ENCODE peak calls at places on chromosomes 16 and 17, in six cellular contexts. T, D, R, U, J and Y are unnamed samples.

GRCh38 chr17:81511550-81511799 is 1.1 kb downstream of the ACTG1 start:
- DNase-seq in T (no peak), J (no peak), R (no peak), U (no peak), D (peak), Y (no peak)

GRCh38 chr17:50986989-50987660 is 121.0 kb upstream of the TOB1 start:
- DNase-seq in T (peak), R (no peak), D (no peak), J (no peak), U (no peak), Y (no peak)

GRCh38 chr17:83080641-83081560 is 1.5 kb downstream of the METRNL start:
- DNase-seq in R (peak), D (no peak), J (no peak), U (peak), T (peak), Y (no peak)

GRCh38 chr17:42002792-42003301 is 14.4 kb downstream of the DNAJC7 start:
- DNase-seq in T (no peak), D (peak), R (no peak), J (no peak), U (no peak), Y (no peak)

GRCh38 chr17:67294451-67295199 is 49.6 kb upstream of the HELZ start:
- DNase-seq in R (no peak), U (no peak), T (no peak), D (no peak), J (no peak), Y (no peak)

GRCh38 chr16:642189-643049 is 791 bp downstream of the MCRIP2 start:
- DNase-seq in T (no peak), U (peak), D (no peak), J (no peak), R (peak), Y (no peak)

GRCh38 chr16:86200722-86201121 is 301.8 kb downstream of the IRF8 start:
- DNase-seq in U (no peak), D (no peak), T (no peak), J (no peak), R (no peak), Y (no peak)

GRCh38 chr17:55722742-55723487 is at the start of gene TMEM100:
- DNase-seq in D (peak), T (peak), R (no peak), U (no peak), J (no peak), Y (no peak)

GRCh38 chr16:47873434-47873833 is 282.4 kb downstream of the ABCC12 start:
- DNase-seq in T (no peak), U (no peak), R (no peak), D (no peak), J (no peak), Y (no peak)

GRCh38 chr16:60230666-60231065 is 1496.5 kb upstream of the GOT2 start:
- DNase-seq in J (no peak), R (no peak), D (no peak), U (no peak), T (no peak), Y (no peak)

GRCh38 chr16:60225541-60225940 is 1491.4 kb upstream of the GOT2 start:
- DNase-seq in D (no peak), U (no peak), R (no peak), J (no peak), T (no peak), Y (no peak)
- TF ChIP-seq CTCF in D (no peak), U (no peak), R (no peak), J (no peak), T (no peak), Y (no peak)

DNA sequence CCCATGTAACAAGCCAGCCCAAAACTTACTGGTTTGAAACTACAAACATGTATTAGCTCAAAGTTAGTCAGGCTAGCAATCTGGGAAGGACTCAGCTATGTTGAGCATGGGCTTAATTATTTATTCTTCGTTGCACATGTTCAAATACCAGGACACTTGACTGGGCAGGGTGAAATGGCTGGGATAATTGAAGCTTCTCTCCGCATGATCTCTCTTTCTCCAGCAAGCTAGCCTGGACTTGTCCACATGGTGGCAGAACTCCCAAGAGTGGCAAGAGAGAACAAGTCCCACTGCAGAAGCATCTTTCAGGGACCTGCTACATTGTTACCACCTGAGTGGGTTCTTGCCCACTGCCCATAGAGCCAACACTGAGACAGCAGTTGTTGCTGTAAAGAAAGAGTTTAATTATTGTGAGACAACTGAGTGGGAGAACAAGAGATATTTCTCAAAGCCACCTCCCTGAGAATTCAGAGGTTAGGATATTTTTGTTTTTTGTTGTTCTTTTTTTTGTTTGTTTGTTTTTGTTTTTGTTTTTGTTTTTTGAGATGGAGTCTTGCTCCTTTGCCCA is 16.8 kb upstream of the ATF7IP2 start:
- DNase-seq in R (no peak), T (no peak), D (no peak), J (no peak), U (no peak), Y (no peak)
- TF ChIP-seq CTCF in R (no peak), T (no peak), D (peak), J (no peak), U (no peak), Y (no peak)

DNA sequence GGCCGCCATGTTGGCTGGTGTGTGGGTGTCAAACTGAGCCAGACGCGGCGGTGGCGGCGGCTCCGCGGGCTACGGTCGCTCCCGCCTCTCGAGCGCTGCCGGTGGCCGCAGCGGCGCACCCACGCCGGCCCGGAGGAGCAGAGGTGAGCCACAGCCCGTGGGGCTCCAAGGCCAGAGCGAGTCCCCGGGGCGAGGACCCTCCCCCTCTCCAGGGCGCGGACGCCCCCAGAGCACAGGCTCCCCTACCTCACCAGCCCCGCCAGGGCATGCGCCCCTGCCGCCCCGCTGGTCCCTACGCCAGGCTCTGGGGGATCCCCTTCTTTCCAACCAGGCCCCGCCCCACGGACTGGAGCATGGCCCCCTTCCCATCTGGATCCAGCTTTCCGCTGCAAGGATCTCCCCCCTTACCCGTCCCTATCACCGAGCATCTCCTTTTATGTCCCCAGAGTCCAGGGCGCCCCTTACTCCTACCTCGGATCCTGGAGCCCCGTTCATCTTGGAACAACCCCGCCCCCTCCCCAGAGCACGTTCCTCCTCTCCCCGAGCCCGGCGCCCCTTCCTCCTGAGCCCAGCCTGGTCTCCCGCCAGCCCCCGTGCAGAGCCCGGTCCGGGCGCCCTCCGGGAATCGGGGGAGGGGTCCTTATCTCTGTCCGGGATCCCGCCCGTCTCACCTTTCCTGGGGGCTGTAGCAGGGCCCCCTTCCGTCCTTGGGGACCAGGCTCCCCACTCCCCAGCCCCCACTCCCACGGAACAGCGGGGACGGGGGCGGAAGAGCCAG is 412 bp downstream of the EPN2 start:
- DNase-seq in D (peak), T (no peak), J (peak), R (peak), U (peak), Y (peak)
- TF ChIP-seq CTCF in D (peak), T (no peak), J (no peak), R (peak), U (peak), Y (no peak)

GRCh38 chr16:67156146-67156844 is 3.4 kb downstream of the TRADD start:
- DNase-seq in J (no peak), T (no peak), R (no peak), U (no peak), D (no peak), Y (no peak)
- TF ChIP-seq CTCF in J (no peak), T (no peak), R (no peak), U (no peak), D (no peak), Y (no peak)

GRCh38 chr16:88748364-88748763 is 36.7 kb downstream of the PIEZO1 start:
- DNase-seq in J (no peak), U (no peak), T (no peak), R (no peak), D (no peak), Y (no peak)

GRCh38 chr16:88749358-88749757 is 35.7 kb downstream of the PIEZO1 start:
- DNase-seq in D (no peak), R (no peak), T (no peak), U (no peak), J (no peak), Y (no peak)

GRCh38 chr16:88746511-88746910 is 38.5 kb downstream of the PIEZO1 start:
- DNase-seq in U (peak), D (no peak), T (peak), J (no peak), R (no peak), Y (no peak)

GRCh38 chr16:88744839-88745521 is 38.7 kb downstream of the CTU2 start:
- DNase-seq in D (no peak), R (no peak), J (no peak), T (no peak), U (no peak), Y (no peak)

DNA sequence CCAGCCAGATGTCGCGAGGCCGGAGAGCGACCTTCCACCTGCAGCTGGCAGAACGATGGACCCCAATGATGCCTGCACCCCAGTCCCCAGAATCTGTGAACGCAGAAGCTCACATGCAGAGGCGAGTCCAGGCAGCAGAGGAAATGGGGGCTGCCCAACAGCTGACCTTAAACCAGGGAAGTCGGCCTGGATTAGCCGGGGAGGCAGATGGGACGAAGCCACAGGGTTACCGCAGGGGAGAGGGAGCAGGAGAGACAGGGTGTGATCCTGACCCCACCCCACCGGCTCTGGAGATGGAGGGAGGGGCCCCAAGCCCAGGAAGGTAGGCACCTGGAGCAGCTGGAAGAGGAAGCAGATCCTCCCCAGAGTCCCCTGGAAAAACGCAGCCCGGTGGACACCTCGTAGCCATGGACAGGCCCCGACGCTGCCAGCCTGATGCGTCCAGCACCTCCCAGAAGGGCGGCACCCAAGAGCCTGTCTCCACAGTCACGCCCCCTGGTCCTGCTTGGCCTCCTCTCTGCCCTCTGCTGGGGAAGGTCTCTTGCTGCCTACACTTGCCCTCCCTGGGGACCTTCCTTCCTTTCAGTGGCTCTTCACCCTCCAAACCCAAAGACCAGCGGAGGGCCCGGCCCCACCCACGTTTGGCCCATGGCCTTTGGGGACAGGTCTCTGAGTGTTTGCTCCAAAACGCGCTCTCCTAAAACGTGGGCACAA is 37.3 kb downstream of the PIEZO1 start:
- DNase-seq in J (no peak), R (no peak), D (no peak), U (no peak), T (no peak), Y (no peak)
- TF ChIP-seq CTCF in J (no peak), R (peak), D (peak), U (no peak), T (peak), Y (no peak)

DNA sequence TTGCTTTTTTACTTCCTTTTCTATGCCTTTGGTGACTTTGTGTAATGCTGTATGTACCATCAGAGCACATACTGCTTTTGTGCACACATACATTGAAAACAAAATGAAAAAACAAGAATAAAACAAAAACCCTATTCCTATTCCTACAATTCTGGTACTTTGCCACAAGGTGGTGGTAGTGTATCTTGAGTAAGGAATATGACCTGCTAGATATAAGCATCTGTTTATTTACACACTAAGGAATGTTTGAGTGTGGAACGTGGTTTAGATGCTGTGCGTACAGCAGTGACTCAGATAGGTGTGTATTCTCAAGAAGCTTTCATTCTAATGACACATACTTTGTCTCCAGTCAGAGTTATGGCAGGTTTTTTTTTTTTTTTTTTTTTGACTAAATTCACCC is 606.2 kb downstream of the WWOX start:
- DNase-seq in R (no peak), U (no peak), T (no peak), D (no peak), J (no peak), Y (no peak)
- TF ChIP-seq CTCF in R (peak), U (no peak), T (peak), D (no peak), J (no peak), Y (peak)

DNA sequence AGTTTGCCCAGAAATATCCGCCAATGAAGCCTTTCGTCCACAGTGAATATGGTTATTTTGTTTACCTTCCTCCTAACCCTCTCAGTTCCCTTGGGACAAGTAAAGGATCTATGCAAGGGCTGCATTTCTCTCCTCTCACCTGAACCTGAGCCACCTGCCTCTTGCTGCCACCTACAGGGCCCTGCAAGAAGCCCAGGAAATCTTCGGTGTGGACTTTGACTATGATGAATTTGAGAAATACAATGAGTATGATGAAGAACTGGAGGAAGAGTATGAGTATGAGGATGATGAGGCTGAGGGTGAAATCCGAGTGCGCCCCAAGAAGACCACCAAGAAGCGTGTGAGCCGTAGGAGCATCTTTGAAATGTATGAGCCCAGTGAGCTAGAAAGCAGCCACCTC is 14.0 kb downstream of the SUPT6H start:
- DNase-seq in J (no peak), D (no peak), R (no peak), U (no peak), T (no peak), Y (no peak)
- TF ChIP-seq CTCF in J (no peak), D (no peak), R (no peak), U (no peak), T (peak), Y (no peak)